ENCODE peak calls at places on chromosome 20, in eight cellular contexts. E is HepG2; V is SK-N-SH; B is CD8-positive, alpha-beta T cell; Y is stomach; L is neural progenitor cell; S is pancreas; T is testis. G is an unnamed sample.

GRCh38 chr20:21373436-21373835 is 23.9 kb downstream of the NKX2-4 start:
- DNase-seq in T (no peak), B (no peak), E (no peak), Y (no peak), L (no peak), V (no peak), S (no peak), G (no peak)

GRCh38 chr20:47774081-47774777 is 11.1 kb downstream of the SULF2 start:
- DNase-seq in L (peak; percentile 38), B (no peak), E (no peak), V (peak; percentile 58), S (no peak), T (no peak), Y (peak; percentile 46), G (no peak)

GRCh38 chr20:35604444-35604750 is 11.2 kb upstream of the SPAG4 start:
- DNase-seq in V (peak; percentile 45), L (peak; percentile 61), Y (peak; percentile 51), B (no peak), T (no peak), S (no peak), E (peak; percentile 70), G (peak; percentile 20)

GRCh38 chr20:40319741-40320499 is 369.1 kb downstream of the MAFB start:
- DNase-seq in B (no peak), V (peak; percentile 15), S (no peak), T (no peak), E (no peak), Y (no peak), L (no peak), G (no peak)

GRCh38 chr20:1820137-1821074 is 74.8 kb upstream of the SIRPA start:
- DNase-seq in V (no peak), E (no peak), T (no peak), S (no peak), Y (no peak), B (no peak), L (no peak), G (peak; percentile 59)

GRCh38 chr20:52291109-52291508 is 99.5 kb upstream of the ZFP64 start:
- DNase-seq in T (no peak), S (no peak), Y (no peak), E (no peak), L (peak; percentile 14), B (no peak), V (peak; percentile 9), G (no peak)

GRCh38 chr20:35042268-35042667 is 50.3 kb downstream of the TRPC4AP start:
- DNase-seq in S (no peak), B (no peak), E (no peak), Y (no peak), T (no peak), V (no peak), L (no peak), G (no peak)

GRCh38 chr20:55142932-55143331 is 667.5 kb downstream of the DOK5 start:
- DNase-seq in Y (no peak), V (no peak), L (no peak), E (no peak), S (no peak), T (no peak), B (no peak), G (no peak)

GRCh38 chr20:64038252-64038578 is 2.2 kb downstream of the C20orf204 start:
- DNase-seq in L (no peak), S (no peak), T (no peak), E (no peak), V (no peak), B (no peak), Y (no peak), G (no peak)

GRCh38 chr20:33910056-33910455 is 83.7 kb upstream of the RALY start:
- DNase-seq in V (no peak), Y (no peak), T (no peak), S (no peak), E (no peak), B (no peak), L (no peak), G (no peak)

GRCh38 chr20:63750807-63751470 is 11.4 kb downstream of the SLC2A4RG start:
- DNase-seq in V (peak; percentile 40), B (peak; percentile 66), S (peak; percentile 17), L (no peak), Y (no peak), T (no peak), E (no peak), G (no peak)

GRCh38 chr20:37969949-37970855 is 63.1 kb downstream of the TTI1 start:
- DNase-seq in E (no peak), T (no peak), L (no peak), S (no peak), Y (no peak), B (no peak), V (no peak), G (peak; percentile 42)

GRCh38 chr20:278607-279571 is 11.7 kb downstream of the C20orf96 start:
- DNase-seq in T (peak; percentile 26), B (no peak), L (peak; percentile 33), Y (no peak), S (no peak), E (no peak), V (no peak), G (no peak)

GRCh38 chr20:61445138-61445537 is 193.1 kb downstream of the CDH4 start:
- DNase-seq in Y (no peak), B (no peak), S (no peak), V (no peak), T (no peak), L (no peak), E (no peak), G (no peak)

GRCh38 chr20:29878281-29878741 is 1379.2 kb upstream of the DEFB115 start:
- DNase-seq in V (peak; percentile 93), B (no peak), S (peak; percentile 30), Y (peak; percentile 26), L (peak; percentile 24), T (peak; percentile 69), E (peak; percentile 54), G (no peak)
- H3K4me3 ChIP-seq in V (peak overlapping the region; percentile 65), B (no peak overlapping the region), S (no peak overlapping the region), Y (peak overlapping the region; percentile 20), L (no peak overlapping the region), T (no peak overlapping the region), E (peak overlapping the region; percentile 16), G (no peak overlapping the region)

DNA sequence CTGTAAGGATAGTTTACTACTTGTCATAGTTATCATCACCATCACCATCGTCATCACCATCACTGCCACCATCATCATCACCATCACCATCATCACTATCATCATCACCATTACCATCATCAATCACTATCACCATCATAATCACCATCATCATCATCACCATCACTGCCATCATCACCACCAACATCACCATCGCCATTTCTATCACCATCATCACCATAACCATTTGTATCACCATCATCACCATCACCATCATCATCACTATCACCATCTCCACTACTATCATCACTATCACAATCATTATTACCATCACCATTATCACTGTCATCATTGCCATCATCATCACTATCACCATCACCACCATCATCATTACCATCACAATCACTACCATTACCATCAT is 655.5 kb upstream of the DEFB115 start:
- DNase-seq in E (no peak), V (no peak), T (no peak), B (no peak), L (no peak), S (no peak), Y (no peak), G (no peak)
- H3K9me3 ChIP-seq in E (no peaks in the 10 kb centered on the region), V (no peaks in the 10 kb centered on the region), T (no peaks in the 10 kb centered on the region), B (no peaks in the 10 kb centered on the region), L (peaks cover 14% of the 10 kb centered on the region), S (no peaks in the 10 kb centered on the region), Y (peaks cover 43% of the 10 kb centered on the region), G (no peaks in the 10 kb centered on the region)

GRCh38 chr20:17941087-17941825 is 27.3 kb downstream of the SNX5 start:
- DNase-seq in B (no peak), T (no peak), L (no peak), E (no peak), V (no peak), S (no peak), Y (no peak), G (no peak)
- H3K36me3 ChIP-seq in B (peaks cover 15% of the 10 kb centered on the region), T (no peaks in the 10 kb centered on the region), L (peaks cover 5% of the 10 kb centered on the region), E (peaks cover 42% of the 10 kb centered on the region), V (peaks cover 40% of the 10 kb centered on the region), S (peaks cover 21% of the 10 kb centered on the region), Y (peaks cover 36% of the 10 kb centered on the region), G (peaks cover 44% of the 10 kb centered on the region)

DNA sequence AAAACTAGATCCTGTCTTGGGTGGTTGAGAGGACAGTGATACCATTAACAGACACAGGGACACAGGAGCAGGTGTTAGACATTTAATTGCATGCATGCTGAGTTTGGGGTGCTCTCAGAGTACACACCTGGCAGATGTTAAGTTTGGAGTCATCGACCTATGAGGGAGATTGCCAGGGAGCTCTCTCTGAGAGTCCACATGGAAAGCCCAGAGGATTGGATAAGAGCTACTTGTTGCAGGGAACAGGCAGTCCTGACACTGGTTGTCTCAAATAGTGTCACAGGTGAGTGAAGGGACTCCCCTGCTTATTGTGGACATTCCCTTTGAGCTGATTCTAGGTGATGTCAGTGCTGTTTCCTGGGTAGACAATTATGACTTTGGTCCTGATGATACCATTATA is 3.1 kb downstream of the ATRN start:
- DNase-seq in Y (no peak), B (no peak), V (no peak), E (no peak), L (no peak), S (no peak), T (no peak), G (no peak)
- H3K4me3 ChIP-seq in Y (no peak overlapping the region), B (no peak overlapping the region), V (no peak overlapping the region), E (no peak overlapping the region), L (no peak overlapping the region), S (no peak overlapping the region), T (no peak overlapping the region), G (no peak overlapping the region)

DNA sequence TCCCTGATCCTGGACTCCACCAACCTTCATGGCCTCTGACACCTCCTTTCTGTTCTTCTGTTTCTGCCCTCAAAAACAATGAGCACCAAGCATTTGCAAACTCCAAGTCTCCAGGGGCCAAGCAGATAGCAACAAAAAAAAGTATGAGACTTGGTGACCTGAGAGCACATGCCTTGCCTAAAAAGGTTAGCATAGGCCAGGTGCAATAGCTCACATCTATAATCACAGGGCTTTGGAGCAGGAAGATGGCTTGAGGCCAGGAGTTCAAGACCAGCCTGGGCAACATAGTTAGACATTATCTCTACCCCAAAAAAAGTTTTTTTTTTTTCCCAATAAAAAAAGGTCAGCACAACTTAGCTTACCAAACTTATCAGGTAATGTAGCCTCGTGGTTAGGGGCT is 13.7 kb upstream of the HM13 start:
- DNase-seq in S (no peak), E (no peak), T (no peak), Y (no peak), V (no peak), L (no peak), B (no peak), G (no peak)
- H3K9me3 ChIP-seq in S (no peaks in the 10 kb centered on the region), E (no peaks in the 10 kb centered on the region), T (no peaks in the 10 kb centered on the region), Y (no peaks in the 10 kb centered on the region), V (no peaks in the 10 kb centered on the region), L (no peaks in the 10 kb centered on the region), B (no peaks in the 10 kb centered on the region), G (no peaks in the 10 kb centered on the region)

G was measured in cardiac muscle cell.